ENCODE peak calls at places on chromosomes 13 and 19, in seven cellular contexts. One of them, this sample, is unnamed.

GRCh38 chr19:5292843-5293606 is 47.6 kb downstream of the PTPRS start:
- DNase-seq in mesenchymal stem cell: peak
- DNase-seq in H1: peak
- DNase-seq in H9: peak
- DNase-seq in trophoblast cell: peak
- DNase-seq in mesendoderm: peak
- DNase-seq in neuronal stem cell: peak
- DNase-seq in this sample: peak

GRCh38 chr13:60454425-60454824 is 57.4 kb downstream of the TDRD3 start:
- DNase-seq in H1: no peak
- DNase-seq in neuronal stem cell: no peak
- DNase-seq in H9: no peak
- DNase-seq in trophoblast cell: no peak
- DNase-seq in mesendoderm: no peak
- DNase-seq in mesenchymal stem cell: no peak
- DNase-seq in this sample: no peak

GRCh38 chr19:7292950-7293794 is 1.0 kb downstream of the INSR start:
- DNase-seq in H1: no peak
- DNase-seq in mesendoderm: peak
- DNase-seq in neuronal stem cell: no peak
- DNase-seq in mesenchymal stem cell: no peak
- DNase-seq in trophoblast cell: peak
- DNase-seq in H9: peak
- DNase-seq in this sample: no peak

GRCh38 chr13:30193279-30194234 is 113.8 kb downstream of the KATNAL1 start:
- DNase-seq in mesenchymal stem cell: no peak
- DNase-seq in H9: no peak
- DNase-seq in trophoblast cell: no peak
- DNase-seq in neuronal stem cell: no peak
- DNase-seq in H1: no peak
- DNase-seq in mesendoderm: no peak
- DNase-seq in this sample: no peak

GRCh38 chr13:93169980-93170379 is 56.6 kb upstream of the GPC6 start:
- DNase-seq in H1: no peak
- DNase-seq in trophoblast cell: no peak
- DNase-seq in neuronal stem cell: no peak
- DNase-seq in H9: no peak
- DNase-seq in mesenchymal stem cell: peak
- DNase-seq in mesendoderm: peak
- DNase-seq in this sample: peak

GRCh38 chr19:4059931-4060620 is 6.6 kb downstream of the ZBTB7A start:
- DNase-seq in H9: peak
- DNase-seq in H1: no peak
- DNase-seq in mesenchymal stem cell: no peak
- DNase-seq in trophoblast cell: no peak
- DNase-seq in neuronal stem cell: no peak
- DNase-seq in mesendoderm: no peak
- DNase-seq in this sample: no peak

GRCh38 chr19:22545751-22546150 is 88.4 kb upstream of the ZNF492 start:
- DNase-seq in neuronal stem cell: no peak
- DNase-seq in trophoblast cell: peak
- DNase-seq in mesendoderm: peak
- DNase-seq in H9: no peak
- DNase-seq in mesenchymal stem cell: no peak
- DNase-seq in H1: no peak
- DNase-seq in this sample: no peak

GRCh38 chr13:107141767-107142166 is 573.8 kb upstream of the ARGLU1 start:
- DNase-seq in trophoblast cell: no peak
- DNase-seq in mesendoderm: no peak
- DNase-seq in H1: no peak
- DNase-seq in H9: no peak
- DNase-seq in mesenchymal stem cell: no peak
- DNase-seq in neuronal stem cell: no peak
- DNase-seq in this sample: no peak

GRCh38 chr13:30572859-30573275 is 44.9 kb upstream of the USPL1 start:
- DNase-seq in H9: no peak
- DNase-seq in H1: no peak
- DNase-seq in trophoblast cell: no peak
- DNase-seq in mesenchymal stem cell: peak
- DNase-seq in neuronal stem cell: no peak
- DNase-seq in mesendoderm: peak
- DNase-seq in this sample: peak

GRCh38 chr19:8451885-8452284 is 7.1 kb downstream of the HNRNPM start:
- DNase-seq in mesenchymal stem cell: peak
- DNase-seq in trophoblast cell: no peak
- DNase-seq in H9: no peak
- DNase-seq in H1: no peak
- DNase-seq in mesendoderm: peak
- DNase-seq in neuronal stem cell: no peak
- DNase-seq in this sample: peak

GRCh38 chr13:25267715-25268114 is 19.6 kb downstream of the MTMR6 start:
- DNase-seq in mesendoderm: no peak
- DNase-seq in neuronal stem cell: no peak
- DNase-seq in H1: no peak
- DNase-seq in mesenchymal stem cell: peak
- DNase-seq in H9: no peak
- DNase-seq in trophoblast cell: no peak
- DNase-seq in this sample: peak

GRCh38 chr13:31982540-31982939 is 49.0 kb upstream of the FRY start:
- DNase-seq in mesendoderm: no peak
- DNase-seq in neuronal stem cell: no peak
- DNase-seq in H9: no peak
- DNase-seq in H1: no peak
- DNase-seq in mesenchymal stem cell: peak
- DNase-seq in trophoblast cell: peak
- DNase-seq in this sample: peak

GRCh38 chr13:78241278-78241919 is 322.8 kb upstream of the EDNRB start:
- DNase-seq in H9: peak
- DNase-seq in neuronal stem cell: peak
- DNase-seq in mesendoderm: peak
- DNase-seq in mesenchymal stem cell: peak
- DNase-seq in H1: peak
- DNase-seq in trophoblast cell: peak
- DNase-seq in this sample: peak

GRCh38 chr13:114319441-114319871 is 5.2 kb downstream of the CHAMP1 start:
- DNase-seq in H9: no peak
- DNase-seq in mesendoderm: no peak
- DNase-seq in mesenchymal stem cell: peak
- DNase-seq in H1: no peak
- DNase-seq in trophoblast cell: peak
- DNase-seq in neuronal stem cell: no peak
- DNase-seq in this sample: peak

GRCh38 chr19:16330811-16331690 is 6.4 kb downstream of the KLF2 start:
- DNase-seq in H1: no peak
- DNase-seq in neuronal stem cell: no peak
- DNase-seq in mesenchymal stem cell: peak
- DNase-seq in mesendoderm: no peak
- DNase-seq in H9: no peak
- DNase-seq in trophoblast cell: no peak
- DNase-seq in this sample: no peak

GRCh38 chr19:11905928-11906327 is 18.3 kb downstream of the ZNF69 start:
- DNase-seq in neuronal stem cell: no peak
- DNase-seq in trophoblast cell: no peak
- DNase-seq in mesenchymal stem cell: no peak
- DNase-seq in H9: no peak
- DNase-seq in H1: no peak
- DNase-seq in mesendoderm: no peak
- DNase-seq in this sample: no peak

GRCh38 chr19:3503036-3503572 is 2.6 kb upstream of the DOHH start:
- DNase-seq in H1: no peak
- DNase-seq in mesendoderm: no peak
- DNase-seq in H9: no peak
- DNase-seq in neuronal stem cell: no peak
- DNase-seq in trophoblast cell: no peak
- DNase-seq in mesenchymal stem cell: peak
- DNase-seq in this sample: peak

GRCh38 chr19:5803441-5803751 is 1.5 kb upstream of the NRTN start:
- DNase-seq in mesenchymal stem cell: no peak
- DNase-seq in H9: no peak
- DNase-seq in mesendoderm: no peak
- DNase-seq in neuronal stem cell: no peak
- DNase-seq in trophoblast cell: no peak
- DNase-seq in H1: no peak
- DNase-seq in this sample: no peak

GRCh38 chr19:36489920-36490415 is 607 bp upstream of the ZNF566 start:
- DNase-seq in H1: peak
- DNase-seq in mesenchymal stem cell: no peak
- DNase-seq in trophoblast cell: peak
- DNase-seq in mesendoderm: peak
- DNase-seq in neuronal stem cell: peak
- DNase-seq in H9: peak
- DNase-seq in this sample: peak

GRCh38 chr19:6424190-6424938 is at the start of gene KHSRP:
- DNase-seq in neuronal stem cell: no peak
- DNase-seq in mesendoderm: peak
- DNase-seq in mesenchymal stem cell: peak
- DNase-seq in trophoblast cell: no peak
- DNase-seq in H1: no peak
- DNase-seq in H9: no peak
- DNase-seq in this sample: no peak

GRCh38 chr13:30158774-30159445 is 148.4 kb downstream of the KATNAL1 start:
- DNase-seq in mesendoderm: no peak
- DNase-seq in H1: no peak
- DNase-seq in H9: no peak
- DNase-seq in trophoblast cell: no peak
- DNase-seq in neuronal stem cell: no peak
- DNase-seq in mesenchymal stem cell: peak
- DNase-seq in this sample: peak

GRCh38 chr19:3285647-3286176 is 61.3 kb downstream of the CELF5 start:
- DNase-seq in neuronal stem cell: peak
- DNase-seq in mesendoderm: no peak
- DNase-seq in H9: peak
- DNase-seq in H1: no peak
- DNase-seq in mesenchymal stem cell: no peak
- DNase-seq in trophoblast cell: no peak
- DNase-seq in this sample: no peak

DNA sequence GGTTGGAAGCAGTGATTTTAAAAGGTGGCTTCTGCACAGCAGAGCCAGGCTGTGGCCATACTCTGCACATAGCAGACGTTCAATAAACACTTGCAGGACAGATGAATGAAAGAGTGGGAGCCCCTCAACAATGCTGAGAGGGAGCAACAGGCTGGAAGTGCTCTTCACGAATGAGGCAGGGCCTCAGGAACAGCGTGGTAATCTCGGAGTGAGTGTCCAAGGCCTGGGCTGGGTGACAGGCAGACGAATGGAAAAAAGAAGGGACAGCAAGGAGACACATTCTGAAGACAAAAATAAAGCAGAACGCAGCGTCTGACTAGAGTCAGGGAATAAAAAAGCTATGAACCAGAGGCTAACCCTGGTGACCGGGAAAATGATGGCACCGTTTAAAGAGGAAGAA is 11.1 kb downstream of the GJA3 start:
- DNase-seq in H9: peak
- DNase-seq in mesendoderm: no peak
- DNase-seq in trophoblast cell: no peak
- DNase-seq in H1: no peak
- DNase-seq in neuronal stem cell: no peak
- DNase-seq in mesenchymal stem cell: no peak
- DNase-seq in this sample: no peak
- H2BK120ac ChIP-seq in H9: no peak
- H2BK120ac ChIP-seq in mesendoderm: no peak
- H2BK120ac ChIP-seq in trophoblast cell: no peak
- H2BK120ac ChIP-seq in H1: no peak
- H2BK120ac ChIP-seq in neuronal stem cell: no peak
- H2BK120ac ChIP-seq in mesenchymal stem cell: no peak
- H2BK120ac ChIP-seq in this sample: no peak

GRCh38 chr13:100658363-100658762 is 16.2 kb downstream of the TMTC4 start:
- DNase-seq in neuronal stem cell: no peak
- DNase-seq in mesendoderm: no peak
- DNase-seq in mesenchymal stem cell: no peak
- DNase-seq in H1: no peak
- DNase-seq in trophoblast cell: no peak
- DNase-seq in H9: no peak
- DNase-seq in this sample: no peak
- H2BK120ac ChIP-seq in neuronal stem cell: no peak
- H2BK120ac ChIP-seq in mesendoderm: no peak
- H2BK120ac ChIP-seq in mesenchymal stem cell: no peak
- H2BK120ac ChIP-seq in H1: no peak
- H2BK120ac ChIP-seq in trophoblast cell: no peak
- H2BK120ac ChIP-seq in H9: no peak
- H2BK120ac ChIP-seq in this sample: no peak

GRCh38 chr13:98784666-98785065 is 32.2 kb upstream of the SLC15A1 start:
- DNase-seq in H9: no peak
- DNase-seq in mesenchymal stem cell: no peak
- DNase-seq in trophoblast cell: no peak
- DNase-seq in H1: no peak
- DNase-seq in mesendoderm: no peak
- DNase-seq in neuronal stem cell: no peak
- DNase-seq in this sample: no peak

GRCh38 chr13:98785968-98786367 is 33.5 kb upstream of the SLC15A1 start:
- DNase-seq in neuronal stem cell: no peak
- DNase-seq in trophoblast cell: no peak
- DNase-seq in H9: no peak
- DNase-seq in mesenchymal stem cell: no peak
- DNase-seq in mesendoderm: no peak
- DNase-seq in H1: no peak
- DNase-seq in this sample: no peak

GRCh38 chr13:98783856-98784478 is 31.5 kb upstream of the SLC15A1 start:
- DNase-seq in H1: no peak
- DNase-seq in neuronal stem cell: no peak
- DNase-seq in H9: no peak
- DNase-seq in mesendoderm: no peak
- DNase-seq in trophoblast cell: peak
- DNase-seq in mesenchymal stem cell: no peak
- DNase-seq in this sample: no peak

GRCh38 chr13:98787173-98787572 is 34.7 kb upstream of the SLC15A1 start:
- DNase-seq in mesenchymal stem cell: no peak
- DNase-seq in mesendoderm: no peak
- DNase-seq in H9: no peak
- DNase-seq in trophoblast cell: no peak
- DNase-seq in neuronal stem cell: no peak
- DNase-seq in H1: no peak
- DNase-seq in this sample: no peak

GRCh38 chr13:98785405-98785804 is 32.9 kb upstream of the SLC15A1 start:
- DNase-seq in H1: no peak
- DNase-seq in mesendoderm: no peak
- DNase-seq in H9: no peak
- DNase-seq in neuronal stem cell: no peak
- DNase-seq in trophoblast cell: no peak
- DNase-seq in mesenchymal stem cell: no peak
- DNase-seq in this sample: no peak
- H2BK120ac ChIP-seq in H1: no peak
- H2BK120ac ChIP-seq in mesendoderm: no peak
- H2BK120ac ChIP-seq in H9: no peak
- H2BK120ac ChIP-seq in neuronal stem cell: no peak
- H2BK120ac ChIP-seq in trophoblast cell: no peak
- H2BK120ac ChIP-seq in mesenchymal stem cell: no peak
- H2BK120ac ChIP-seq in this sample: no peak

GRCh38 chr13:41976491-41976890 is 15.6 kb upstream of the VWA8 start:
- DNase-seq in mesendoderm: peak
- DNase-seq in mesenchymal stem cell: no peak
- DNase-seq in H9: no peak
- DNase-seq in neuronal stem cell: no peak
- DNase-seq in H1: no peak
- DNase-seq in trophoblast cell: no peak
- DNase-seq in this sample: no peak

GRCh38 chr13:41985788-41986508 is 25.0 kb upstream of the VWA8 start:
- DNase-seq in mesendoderm: no peak
- DNase-seq in H1: no peak
- DNase-seq in trophoblast cell: no peak
- DNase-seq in neuronal stem cell: no peak
- DNase-seq in mesenchymal stem cell: peak
- DNase-seq in H9: no peak
- DNase-seq in this sample: peak

GRCh38 chr13:41978007-41978406 is 17.1 kb upstream of the VWA8 start:
- DNase-seq in trophoblast cell: no peak
- DNase-seq in H1: no peak
- DNase-seq in mesendoderm: no peak
- DNase-seq in H9: no peak
- DNase-seq in neuronal stem cell: no peak
- DNase-seq in mesenchymal stem cell: no peak
- DNase-seq in this sample: no peak

GRCh38 chr13:41981961-41982723 is 21.2 kb upstream of the VWA8 start:
- DNase-seq in H1: no peak
- DNase-seq in mesenchymal stem cell: peak
- DNase-seq in trophoblast cell: no peak
- DNase-seq in H9: no peak
- DNase-seq in neuronal stem cell: no peak
- DNase-seq in mesendoderm: no peak
- DNase-seq in this sample: peak
- H2BK120ac ChIP-seq in H1: no peak
- H2BK120ac ChIP-seq in mesenchymal stem cell: no peak
- H2BK120ac ChIP-seq in trophoblast cell: no peak
- H2BK120ac ChIP-seq in H9: no peak
- H2BK120ac ChIP-seq in neuronal stem cell: no peak
- H2BK120ac ChIP-seq in mesendoderm: no peak
- H2BK120ac ChIP-seq in this sample: no peak

This sample was measured in IMR-90.